ENCODE peak calls at places on chromosome 7, in nine cellular contexts. Y is COR-L47; V is suprapubic skin; E is iris pigment epithelial cell; J is OCI-LY7; X is GM12891; T is CD4-positive, alpha-beta T cell; M is amniotic stem cell; W is T-helper 1 cell. P is an unnamed sample.
A peak's percentile ranks its signal among the peaks of the same experiment; 100 is the strongest.

GRCh38 chr7:154767194-154767593 is 235.7 kb downstream of the PAXIP1 start:
- DNase-seq in X (no peak), T (no peak), J (no peak), Y (no peak), V (peak; percentile 14), W (no peak), E (no peak), M (no peak), P (no peak)

GRCh38 chr7:151366872-151367207 is 25.2 kb downstream of the NUB1 start:
- DNase-seq in M (peak; percentile 46), J (no peak), X (no peak), Y (no peak), W (no peak), E (peak; percentile 39), V (no peak), T (no peak), P (no peak)

GRCh38 chr7:68888971-68889385 is 709.3 kb upstream of the AUTS2 start:
- DNase-seq in W (no peak), E (no peak), M (no peak), X (no peak), Y (peak; percentile 62), V (no peak), J (no peak), T (no peak), P (no peak)

GRCh38 chr7:126485791-126486190 is 767.0 kb downstream of the GRM8 start:
- DNase-seq in W (no peak), M (no peak), Y (no peak), J (no peak), E (no peak), T (no peak), X (no peak), V (no peak), P (no peak)

GRCh38 chr7:8261711-8262695 is at the start of gene ICA1:
- DNase-seq in J (no peak), Y (peak; percentile 88), T (no peak), X (peak; percentile 42), V (peak; percentile 73), M (no peak), W (no peak), E (peak; percentile 14), P (peak; percentile 49)

GRCh38 chr7:28984631-28985030 is 26.5 kb upstream of the TRIL start:
- DNase-seq in V (no peak), E (peak; percentile 87), X (no peak), W (no peak), T (no peak), J (no peak), Y (no peak), M (peak; percentile 59), P (peak; percentile 52)

GRCh38 chr7:7562736-7563135 is 3.9 kb upstream of the MIOS start:
- DNase-seq in M (no peak), E (peak; percentile 78), T (no peak), Y (no peak), X (no peak), V (no peak), J (no peak), W (no peak), P (no peak)

GRCh38 chr7:156895024-156895780 is 2.2 kb upstream of the LMBR1 start:
- DNase-seq in T (no peak), Y (no peak), M (no peak), J (peak; percentile 16), X (no peak), E (no peak), W (no peak), V (no peak), P (no peak)

GRCh38 chr7:100132697-100133137 is 6.0 kb downstream of the MBLAC1 start:
- DNase-seq in W (peak; percentile 48), M (peak; percentile 39), J (peak; percentile 81), T (peak; percentile 69), V (no peak), Y (peak; percentile 43), X (no peak), E (peak; percentile 69), P (peak; percentile 79)

GRCh38 chr7:100160067-100160466 is 1.5 kb upstream of the TRAPPC14 start:
- DNase-seq in W (no peak), J (no peak), V (no peak), M (no peak), Y (no peak), T (no peak), E (no peak), X (no peak), P (no peak)

GRCh38 chr7:118844748-118845147 is 620.2 kb downstream of the ANKRD7 start:
- DNase-seq in J (no peak), V (no peak), X (no peak), W (no peak), M (no peak), T (no peak), Y (no peak), E (no peak), P (no peak)

GRCh38 chr7:142303650-142304049 is 45.8 kb upstream of the PRSS58 start:
- DNase-seq in E (no peak), V (no peak), M (no peak), J (peak; percentile 87), X (no peak), W (no peak), Y (no peak), T (no peak), P (no peak)

GRCh38 chr7:73973091-73973490 is 54.9 kb upstream of the ELN start:
- DNase-seq in Y (no peak), W (no peak), M (no peak), E (no peak), T (peak; percentile 27), X (no peak), J (no peak), V (peak; percentile 58), P (no peak)

GRCh38 chr7:135801045-135801693 is 52.6 kb upstream of the FAM180A start:
- DNase-seq in W (no peak), T (no peak), X (peak; percentile 41), V (no peak), J (peak; percentile 81), M (peak; percentile 72), E (peak; percentile 62), Y (peak; percentile 69), P (peak; percentile 50)

GRCh38 chr7:157488326-157488725 is 151.5 kb downstream of the DNAJB6 start:
- DNase-seq in X (no peak), V (no peak), W (no peak), E (no peak), M (no peak), Y (no peak), J (no peak), T (peak; percentile 31), P (no peak)

GRCh38 chr7:94679341-94679740 is 23.4 kb upstream of the SGCE start:
- DNase-seq in E (peak; percentile 29), W (no peak), V (no peak), X (no peak), M (no peak), T (no peak), Y (no peak), J (no peak), P (no peak)